ENCODE peak calls at places on chromosomes 5 and 9, in four cellular contexts. P is heart right ventricle, R is fibroblast of lung, D is neuronal stem cell. K is an unnamed sample. For H3K9me3, the result is how much of the 10 kb centered on the place peaks cover.

GRCh38 chr5:122050959-122051358 is 27.1 kb downstream of the LOX start:
- DNase-seq in P (no peak), R (no peak), D (no peak), K (no peak)

GRCh38 chr9:87883274-87883673 is 597 bp downstream of the SPATA31E1 start:
- DNase-seq in P (no peak), R (no peak), D (no peak), K (peak)

GRCh38 chr9:15127831-15128230 is 179.2 kb downstream of the TTC39B start:
- DNase-seq in P (no peak), R (no peak), D (no peak), K (no peak)

GRCh38 chr9:106859957-106860715 is 2.8 kb upstream of the ZNF462 start:
- DNase-seq in P (peak), R (peak), D (peak), K (peak)

GRCh38 chr5:127236254-127236653 is 54.3 kb upstream of the MEGF10 start:
- DNase-seq in P (no peak), R (no peak), D (no peak), K (no peak)

GRCh38 chr5:54470677-54471076 is 15.2 kb downstream of the HSPB3 start:
- DNase-seq in P (no peak), R (peak), D (no peak), K (no peak)

GRCh38 chr5:176529824-176530195 is 7.4 kb downstream of the RNF44 start:
- DNase-seq in P (no peak), R (no peak), D (no peak), K (peak)

GRCh38 chr5:59367791-59368394 is 525.6 kb downstream of the PDE4D start:
- DNase-seq in P (peak), R (peak), D (peak), K (peak)

GRCh38 chr9:20980713-20981481 is 50.5 kb downstream of the HACD4 start:
- DNase-seq in P (no peak), R (peak), D (no peak), K (no peak)

GRCh38 chr9:80755586-80755985 is 933.8 kb downstream of the TLE1 start:
- DNase-seq in P (no peak), R (no peak), D (no peak), K (no peak)

GRCh38 chr9:21095561-21095960 is 17.8 kb upstream of the IFNB1 start:
- DNase-seq in P (no peak), R (peak), D (no peak), K (no peak)

GRCh38 chr5:16669776-16670175 is 53.0 kb upstream of the RETREG1 start:
- DNase-seq in P (no peak), R (peak), D (no peak), K (no peak)

GRCh38 chr5:116303810-116304209 is 219.0 kb downstream of the COMMD10 start:
- DNase-seq in P (no peak), R (no peak), D (no peak), K (no peak)

GRCh38 chr9:134321571-134321930 is 4.7 kb upstream of the RXRA start:
- DNase-seq in P (no peak), R (no peak), D (no peak), K (no peak)

GRCh38 chr5:164289526-164289925 is 784.1 kb downstream of the MAT2B start:
- DNase-seq in P (no peak), R (peak), D (no peak), K (no peak)

GRCh38 chr5:57832873-57833272 is 350.3 kb upstream of the ACTBL2 start:
- DNase-seq in P (no peak), R (peak), D (no peak), K (no peak)

GRCh38 chr9:105053209-105053652 is 125.3 kb upstream of the ABCA1 start:
- DNase-seq in P (no peak), R (peak), D (no peak), K (no peak)

GRCh38 chr9:73683862-73684591 is 532.4 kb downstream of the ANXA1 start:
- DNase-seq in P (no peak), R (peak), D (peak), K (no peak)

GRCh38 chr9:38311382-38312270 is 80.9 kb upstream of the ALDH1B1 start:
- DNase-seq in P (peak), R (peak), D (no peak), K (peak)

GRCh38 chr9:72139233-72139632 is 10.0 kb upstream of the GDA start:
- DNase-seq in P (no peak), R (no peak), D (no peak), K (no peak)

GRCh38 chr5:142357469-142358090 is 32.8 kb upstream of the SPRY4 start:
- DNase-seq in P (no peak), R (peak), D (no peak), K (peak)

GRCh38 chr5:163489055-163489744 is 16.2 kb upstream of the MAT2B start:
- DNase-seq in P (no peak), R (no peak), D (no peak), K (peak)

DNA sequence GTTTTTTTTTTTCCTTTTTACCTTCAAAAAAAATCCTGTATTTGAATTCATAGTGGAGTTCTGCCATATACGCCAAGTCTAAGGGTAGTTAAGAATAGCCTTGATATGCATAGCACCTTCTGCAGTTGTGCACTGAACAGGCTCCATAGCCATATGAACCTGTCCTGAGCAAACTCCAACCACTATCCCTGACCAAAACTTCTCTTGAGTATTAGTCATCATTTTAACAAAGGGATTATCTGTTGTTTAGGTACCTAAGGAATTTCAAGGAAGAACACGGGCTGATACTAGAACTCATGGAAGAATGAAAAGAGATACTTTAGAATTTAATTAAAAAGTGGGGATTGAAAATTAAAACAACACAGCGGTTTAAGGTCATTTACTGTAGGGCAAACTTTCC is 1.9 kb upstream of the FBXO38 start:
- DNase-seq in P (no peak), R (peak), D (no peak), K (no peak)
- H3K4me3 ChIP-seq in P (peak), R (no peak), D (no peak), K (no peak)

GRCh38 chr5:149303210-149303609 is 31.6 kb downstream of the AFAP1L1 start:
- DNase-seq in P (no peak), R (no peak), D (no peak), K (no peak)

GRCh38 chr5:149301744-149302380 is 30.2 kb downstream of the AFAP1L1 start:
- DNase-seq in P (no peak), R (peak), D (no peak), K (no peak)

GRCh38 chr5:149301049-149301743 is 29.5 kb downstream of the AFAP1L1 start:
- DNase-seq in P (no peak), R (no peak), D (no peak), K (no peak)

GRCh38 chr5:149300441-149300840 is 28.8 kb downstream of the AFAP1L1 start:
- DNase-seq in P (no peak), R (no peak), D (no peak), K (no peak)

DNA sequence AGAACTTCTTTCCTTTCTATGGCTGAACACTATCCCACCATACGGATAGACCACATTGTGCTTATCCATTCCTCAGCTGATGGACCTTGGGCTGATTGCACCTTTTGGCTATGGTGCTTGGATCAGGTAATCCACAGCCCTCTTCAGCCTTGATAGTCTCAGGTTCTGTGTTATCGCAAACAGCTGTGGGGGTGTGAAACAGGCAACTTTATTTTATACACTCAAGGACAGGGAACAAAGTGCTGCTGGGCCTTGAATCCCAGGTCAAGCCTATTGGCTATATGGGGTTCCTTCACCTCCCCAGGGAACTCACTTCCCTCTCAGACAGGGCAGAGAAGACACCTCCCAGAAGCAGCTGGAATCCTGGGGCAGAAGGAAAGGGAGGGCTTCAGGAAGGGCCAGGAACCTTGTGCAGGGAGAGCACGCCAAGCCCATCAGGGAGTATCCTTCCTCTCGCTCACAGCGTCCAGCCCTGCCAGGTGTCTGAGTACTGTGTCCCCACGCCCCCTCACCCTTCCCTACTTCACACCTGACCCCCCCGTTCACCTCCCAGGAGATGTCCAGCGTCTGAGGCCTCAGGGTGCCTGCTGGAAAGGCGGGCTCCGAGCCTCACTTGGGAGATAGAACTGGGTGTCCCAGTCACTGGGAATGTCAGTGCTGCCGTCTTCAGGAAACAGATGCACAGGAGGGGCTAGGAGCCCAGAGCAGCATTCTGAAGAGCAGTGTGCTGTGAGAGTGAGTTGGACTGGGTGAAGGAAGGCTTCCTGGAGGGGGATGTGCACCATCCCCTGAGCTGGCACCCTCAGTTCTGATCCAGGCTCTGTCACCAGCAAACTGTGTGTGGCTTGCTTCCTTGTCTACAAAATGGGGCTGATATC is 32.8 kb downstream of the AFAP1L1 start:
- DNase-seq in P (peak), R (no peak), D (no peak), K (no peak)
- H3K27ac ChIP-seq in P (peak), R (no peak), D (no peak), K (no peak)

GRCh38 chr5:107170620-107171019 is 500.1 kb downstream of the EFNA5 start:
- DNase-seq in P (no peak), R (no peak), D (no peak), K (no peak)
- H3K9me3 ChIP-seq in P (under half), R (under half), D (under half), K (under half)

DNA sequence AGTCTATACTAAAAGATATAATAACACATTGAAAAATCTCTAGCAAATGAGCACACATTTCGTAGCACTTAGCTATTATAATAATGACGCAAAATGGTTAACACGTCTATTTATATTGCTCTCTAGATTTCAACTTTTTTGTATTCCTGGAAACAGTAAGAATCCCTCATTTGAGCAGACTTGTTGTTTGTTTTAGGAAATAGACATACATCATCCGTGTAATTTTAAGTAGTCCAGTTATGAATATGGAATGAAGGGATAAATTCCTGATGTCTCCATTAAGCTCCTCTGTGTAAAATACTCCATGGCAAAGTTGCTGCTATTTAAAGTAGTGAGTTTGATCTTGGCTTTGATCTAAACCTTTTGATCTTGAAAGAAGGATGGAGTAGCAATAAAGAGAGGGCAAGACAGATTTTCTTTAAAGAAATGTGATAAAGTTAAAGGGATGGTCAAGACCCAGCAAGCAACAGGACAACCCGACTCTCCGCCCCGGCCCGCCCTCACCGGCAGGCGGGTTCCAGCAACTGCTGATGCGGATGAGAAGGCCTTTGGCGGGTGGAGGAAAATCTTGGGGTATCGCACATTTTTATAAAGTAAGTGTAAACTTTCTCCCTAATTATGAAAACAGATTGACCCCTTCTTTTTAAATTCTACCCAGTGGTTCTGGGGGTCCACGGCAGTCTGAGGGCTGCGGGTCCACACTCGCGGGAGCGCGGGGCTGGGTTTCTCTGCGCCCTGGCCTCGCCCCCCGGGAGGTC is 277.4 kb downstream of the AOPEP start:
- DNase-seq in P (peak), R (peak), D (no peak), K (peak)
- H3K4me3 ChIP-seq in P (peak), R (peak), D (peak), K (peak)

K was measured in endodermal cell.